ENCODE peak calls at places on chromosomes 16 and 17, in six cellular contexts. One of them, this sample, is unnamed.
A peak's percentile ranks its signal among the peaks of the same experiment; 100 is the strongest.

GRCh38 chr17:55285340-55286301 is 20.9 kb downstream of the HLF start:
- DNase-seq in HepG2: peak; percentile 99
- DNase-seq in HEK293T: no peak
- DNase-seq in K562: no peak
- DNase-seq in IMR-90: peak; percentile 68
- DNase-seq in GM12878: no peak
- DNase-seq in this sample: no peak

GRCh38 chr16:56348168-56349085 is 76.9 kb downstream of the AMFR start:
- DNase-seq in HepG2: no peak
- DNase-seq in HEK293T: no peak
- DNase-seq in K562: no peak
- DNase-seq in IMR-90: peak; percentile 37
- DNase-seq in GM12878: no peak
- DNase-seq in this sample: no peak

GRCh38 chr16:86321491-86321890 is 188.8 kb upstream of the FOXF1 start:
- DNase-seq in HepG2: no peak
- DNase-seq in HEK293T: no peak
- DNase-seq in K562: no peak
- DNase-seq in IMR-90: no peak
- DNase-seq in GM12878: no peak
- DNase-seq in this sample: no peak

GRCh38 chr17:19003966-19004600 is 481 bp downstream of the FAM83G start:
- DNase-seq in HepG2: peak; percentile 50
- DNase-seq in HEK293T: peak; percentile 44
- DNase-seq in K562: peak; percentile 75
- DNase-seq in IMR-90: peak; percentile 36
- DNase-seq in GM12878: no peak
- DNase-seq in this sample: peak; percentile 75

GRCh38 chr16:7653746-7654145 is 321.1 kb downstream of the RBFOX1 start:
- DNase-seq in HepG2: no peak
- DNase-seq in HEK293T: no peak
- DNase-seq in K562: no peak
- DNase-seq in IMR-90: no peak
- DNase-seq in GM12878: no peak
- DNase-seq in this sample: no peak

GRCh38 chr16:50741808-50742520 is at the start of gene CYLD:
- DNase-seq in HepG2: peak; percentile 99
- DNase-seq in HEK293T: peak; percentile 95
- DNase-seq in K562: peak; percentile 99
- DNase-seq in IMR-90: peak; percentile 99
- DNase-seq in GM12878: peak; percentile 95
- DNase-seq in this sample: peak; percentile 98

GRCh38 chr17:64150237-64151015 is 20.5 kb upstream of the ERN1 start:
- DNase-seq in HepG2: peak; percentile 99
- DNase-seq in HEK293T: no peak
- DNase-seq in K562: no peak
- DNase-seq in IMR-90: no peak
- DNase-seq in GM12878: no peak
- DNase-seq in this sample: no peak

GRCh38 chr17:39057807-39058206 is 90.6 kb upstream of the FBXO47 start:
- DNase-seq in HepG2: no peak
- DNase-seq in HEK293T: no peak
- DNase-seq in K562: no peak
- DNase-seq in IMR-90: no peak
- DNase-seq in GM12878: no peak
- DNase-seq in this sample: no peak

GRCh38 chr17:4201231-4201630 is 58.2 kb downstream of the CYB5D2 start:
- DNase-seq in HepG2: no peak
- DNase-seq in HEK293T: no peak
- DNase-seq in K562: no peak
- DNase-seq in IMR-90: peak; percentile 56
- DNase-seq in GM12878: no peak
- DNase-seq in this sample: no peak

GRCh38 chr17:1577186-1577585 is 14.6 kb upstream of the PITPNA start:
- DNase-seq in HepG2: peak; percentile 57
- DNase-seq in HEK293T: no peak
- DNase-seq in K562: no peak
- DNase-seq in IMR-90: peak; percentile 89
- DNase-seq in GM12878: no peak
- DNase-seq in this sample: no peak

GRCh38 chr16:58755989-58756649 is 22.0 kb upstream of the GOT2 start:
- DNase-seq in HepG2: peak; percentile 81
- DNase-seq in HEK293T: peak; percentile 74
- DNase-seq in K562: peak; percentile 61
- DNase-seq in IMR-90: peak; percentile 67
- DNase-seq in GM12878: no peak
- DNase-seq in this sample: peak; percentile 81

GRCh38 chr16:11032922-11033291 is 88.5 kb downstream of the CLEC16A start:
- DNase-seq in HepG2: no peak
- DNase-seq in HEK293T: no peak
- DNase-seq in K562: no peak
- DNase-seq in IMR-90: peak; percentile 80
- DNase-seq in GM12878: no peak
- DNase-seq in this sample: no peak

GRCh38 chr16:70253291-70254094 is 1.8 kb upstream of the EXOSC6 start:
- DNase-seq in HepG2: peak; percentile 45
- DNase-seq in HEK293T: peak; percentile 54
- DNase-seq in K562: peak; percentile 44
- DNase-seq in IMR-90: peak; percentile 36
- DNase-seq in GM12878: no peak
- DNase-seq in this sample: peak; percentile 61

GRCh38 chr17:79628861-79629547 is 18.2 kb upstream of the RBFOX3 start:
- DNase-seq in HepG2: no peak
- DNase-seq in HEK293T: peak; percentile 4
- DNase-seq in K562: no peak
- DNase-seq in IMR-90: no peak
- DNase-seq in GM12878: no peak
- DNase-seq in this sample: no peak

DNA sequence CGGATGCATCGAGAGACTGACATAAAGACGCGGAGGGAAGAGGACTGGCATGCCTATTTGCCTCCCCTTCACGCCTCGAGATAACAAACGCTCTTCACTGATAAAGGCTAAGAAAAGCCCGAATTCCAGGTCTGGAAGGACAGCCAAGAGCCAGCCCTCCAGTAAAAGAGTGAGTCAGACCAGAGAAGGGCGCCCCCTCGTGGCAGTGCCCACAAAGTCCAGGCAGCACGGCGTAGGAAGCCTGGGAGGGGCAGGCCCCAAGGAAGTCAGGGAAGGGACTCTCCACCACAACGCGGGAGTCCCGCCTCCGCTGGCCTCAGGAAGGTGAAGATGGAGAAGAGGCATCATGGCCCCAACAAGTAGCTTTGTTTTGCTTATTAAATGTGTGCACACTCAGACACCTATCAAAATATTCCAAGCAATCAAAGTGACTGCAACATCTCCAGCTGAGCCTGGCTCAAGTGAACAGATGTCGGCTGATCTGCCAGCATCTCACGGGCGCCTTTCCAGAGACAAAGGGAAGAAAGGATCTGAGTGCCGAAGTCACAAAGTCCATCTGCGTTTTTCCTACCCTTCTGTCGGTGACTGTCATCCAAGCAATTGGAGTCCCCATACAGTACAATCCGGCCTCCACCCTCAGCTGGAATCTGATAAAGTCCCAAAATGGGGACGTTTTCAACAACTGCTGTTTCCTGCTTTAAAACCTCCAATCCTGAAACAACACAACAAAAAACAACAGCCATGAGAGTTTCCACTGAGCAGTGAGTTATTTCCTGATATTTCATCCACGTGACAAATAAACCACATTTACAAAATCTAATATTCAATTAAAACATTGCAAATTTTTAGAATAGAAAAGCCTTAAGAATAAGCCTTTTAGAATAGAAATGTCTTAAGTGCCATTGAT is 20.4 kb upstream of the SLC38A8 start:
- DNase-seq in HepG2: peak; percentile 59
- DNase-seq in HEK293T: peak; percentile 88
- DNase-seq in K562: peak; percentile 90
- DNase-seq in IMR-90: peak; percentile 74
- DNase-seq in GM12878: no peak
- DNase-seq in this sample: peak; percentile 78
- TF ChIP-seq BHLHE40 in HepG2: no peak
- TF ChIP-seq BHLHE40 in HEK293T: no peak
- TF ChIP-seq BHLHE40 in K562: no peak
- TF ChIP-seq BHLHE40 in IMR-90: no peak
- TF ChIP-seq BHLHE40 in GM12878: no peak
- TF ChIP-seq BHLHE40 in this sample: no peak

GRCh38 chr16:84594725-84595038 is 23.2 kb downstream of the COTL1 start:
- DNase-seq in HepG2: no peak
- DNase-seq in HEK293T: no peak
- DNase-seq in K562: no peak
- DNase-seq in IMR-90: no peak
- DNase-seq in GM12878: no peak
- DNase-seq in this sample: no peak

GRCh38 chr16:84596801-84597517 is 20.9 kb downstream of the COTL1 start:
- DNase-seq in HepG2: no peak
- DNase-seq in HEK293T: no peak
- DNase-seq in K562: no peak
- DNase-seq in IMR-90: no peak
- DNase-seq in GM12878: no peak
- DNase-seq in this sample: no peak

GRCh38 chr16:84596161-84596560 is 21.7 kb downstream of the COTL1 start:
- DNase-seq in HepG2: no peak
- DNase-seq in HEK293T: no peak
- DNase-seq in K562: no peak
- DNase-seq in IMR-90: no peak
- DNase-seq in GM12878: no peak
- DNase-seq in this sample: no peak

GRCh38 chr16:84593825-84594724 is 23.8 kb downstream of the COTL1 start:
- DNase-seq in HepG2: peak; percentile 36
- DNase-seq in HEK293T: no peak
- DNase-seq in K562: no peak
- DNase-seq in IMR-90: no peak
- DNase-seq in GM12878: peak; percentile 99
- DNase-seq in this sample: no peak

DNA sequence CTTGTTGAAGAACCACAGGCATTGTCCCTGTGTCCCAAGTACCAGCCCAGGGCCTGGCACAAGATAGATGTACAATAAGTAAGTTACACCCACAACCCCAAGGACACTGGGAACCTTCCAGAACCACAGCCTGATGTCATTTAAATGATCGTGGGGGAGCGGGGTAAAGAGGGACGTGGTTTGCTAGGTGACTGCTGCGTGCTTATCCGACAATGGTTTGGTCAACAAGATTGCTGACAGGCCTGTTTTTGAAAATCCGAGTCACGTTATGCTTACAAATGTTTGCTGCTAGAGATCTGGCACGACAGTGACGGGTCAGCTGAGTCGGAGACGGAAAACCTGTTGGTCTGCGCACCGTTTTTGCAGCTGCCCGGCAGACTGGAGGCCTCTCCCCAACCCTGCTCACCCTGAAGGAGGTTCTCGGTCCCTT is 22.8 kb downstream of the COTL1 start:
- DNase-seq in HepG2: no peak
- DNase-seq in HEK293T: no peak
- DNase-seq in K562: no peak
- DNase-seq in IMR-90: no peak
- DNase-seq in GM12878: no peak
- DNase-seq in this sample: no peak
- TF ChIP-seq BHLHE40 in HepG2: no peak
- TF ChIP-seq BHLHE40 in HEK293T: no peak
- TF ChIP-seq BHLHE40 in K562: no peak
- TF ChIP-seq BHLHE40 in IMR-90: no peak
- TF ChIP-seq BHLHE40 in GM12878: peak; percentile 18
- TF ChIP-seq BHLHE40 in this sample: no peak

GRCh38 chr16:68746951-68747350 is 9.9 kb downstream of the CDH1 start:
- DNase-seq in HepG2: no peak
- DNase-seq in HEK293T: no peak
- DNase-seq in K562: no peak
- DNase-seq in IMR-90: no peak
- DNase-seq in GM12878: no peak
- DNase-seq in this sample: no peak

GRCh38 chr16:68740628-68741346 is 3.7 kb downstream of the CDH1 start:
- DNase-seq in HepG2: no peak
- DNase-seq in HEK293T: no peak
- DNase-seq in K562: no peak
- DNase-seq in IMR-90: no peak
- DNase-seq in GM12878: no peak
- DNase-seq in this sample: no peak

GRCh38 chr16:68749424-68749823 is 12.3 kb downstream of the CDH1 start:
- DNase-seq in HepG2: peak; percentile 66
- DNase-seq in HEK293T: no peak
- DNase-seq in K562: no peak
- DNase-seq in IMR-90: no peak
- DNase-seq in GM12878: no peak
- DNase-seq in this sample: peak; percentile 35

GRCh38 chr16:68743664-68744063 is 6.6 kb downstream of the CDH1 start:
- DNase-seq in HepG2: no peak
- DNase-seq in HEK293T: no peak
- DNase-seq in K562: no peak
- DNase-seq in IMR-90: no peak
- DNase-seq in GM12878: no peak
- DNase-seq in this sample: no peak

GRCh38 chr16:68744744-68745280 is 7.7 kb downstream of the CDH1 start:
- DNase-seq in HepG2: peak; percentile 97
- DNase-seq in HEK293T: no peak
- DNase-seq in K562: no peak
- DNase-seq in IMR-90: peak; percentile 5
- DNase-seq in GM12878: no peak
- DNase-seq in this sample: peak; percentile 84
- TF ChIP-seq BHLHE40 in HepG2: peak; percentile 50
- TF ChIP-seq BHLHE40 in HEK293T: no peak
- TF ChIP-seq BHLHE40 in K562: no peak
- TF ChIP-seq BHLHE40 in IMR-90: no peak
- TF ChIP-seq BHLHE40 in GM12878: no peak
- TF ChIP-seq BHLHE40 in this sample: no peak

GRCh38 chr16:64627288-64627687 is 494.6 kb downstream of the CDH11 start:
- DNase-seq in HepG2: no peak
- DNase-seq in HEK293T: no peak
- DNase-seq in K562: no peak
- DNase-seq in IMR-90: no peak
- DNase-seq in GM12878: no peak
- DNase-seq in this sample: no peak
- TF ChIP-seq BHLHE40 in HepG2: no peak
- TF ChIP-seq BHLHE40 in HEK293T: no peak
- TF ChIP-seq BHLHE40 in K562: no peak
- TF ChIP-seq BHLHE40 in IMR-90: no peak
- TF ChIP-seq BHLHE40 in GM12878: no peak
- TF ChIP-seq BHLHE40 in this sample: no peak